ENCODE peak calls at places on chromosome 1, in six cellular contexts. B is body of pancreas, A is NB4, Y is HCT116, O is tibial nerve, I is lower leg skin. Z is an unnamed sample.

GRCh38 chr1:8116892-8117262 is 90.8 kb upstream of the ERRFI1 start:
- DNase-seq in B (peak), I (no peak), O (peak), Y (no peak), A (peak), Z (no peak)

GRCh38 chr1:224623743-224624333 is 7.7 kb downstream of the CNIH3 start:
- DNase-seq in B (no peak), I (no peak), Y (no peak), A (peak), O (no peak), Z (peak)

GRCh38 chr1:105544475-105544874 is 1512.0 kb upstream of the PRMT6 start:
- DNase-seq in Y (no peak), O (no peak), B (no peak), I (no peak), A (no peak), Z (no peak)

GRCh38 chr1:183467687-183468086 is 4.6 kb upstream of the SMG7 start:
- DNase-seq in A (no peak), I (no peak), Y (no peak), O (no peak), B (no peak), Z (no peak)

GRCh38 chr1:175394739-175395138 is 202.2 kb upstream of the KIAA0040 start:
- DNase-seq in B (peak), O (no peak), Y (no peak), A (no peak), I (no peak), Z (no peak)

GRCh38 chr1:221416723-221417122 is 325.2 kb downstream of the DUSP10 start:
- DNase-seq in I (no peak), A (no peak), O (no peak), B (no peak), Y (no peak), Z (no peak)

GRCh38 chr1:179314928-179315327 is 21.3 kb downstream of the SOAT1 start:
- DNase-seq in I (no peak), A (no peak), Y (no peak), B (no peak), O (no peak), Z (no peak)

GRCh38 chr1:93506140-93506539 is 58.2 kb downstream of the FNBP1L start:
- DNase-seq in B (no peak), O (no peak), I (no peak), Y (no peak), A (no peak), Z (no peak)

GRCh38 chr1:66929289-66929688 is 4.5 kb downstream of the MIER1 start:
- DNase-seq in A (peak), O (no peak), I (no peak), Y (no peak), B (no peak), Z (peak)

GRCh38 chr1:153957744-153958110 is 685 bp downstream of the CRTC2 start:
- DNase-seq in A (peak), Y (no peak), B (no peak), I (no peak), O (no peak), Z (peak)

GRCh38 chr1:147750618-147751217 is 9.7 kb downstream of the GJA5 start:
- DNase-seq in A (no peak), Y (no peak), I (no peak), O (no peak), B (no peak), Z (no peak)

GRCh38 chr1:246012271-246012854 is 494.7 kb downstream of the SMYD3 start:
- DNase-seq in Y (peak), B (no peak), O (no peak), A (peak), I (no peak), Z (peak)

GRCh38 chr1:219062161-219062560 is 111.5 kb upstream of the LYPLAL1 start:
- DNase-seq in Y (no peak), O (no peak), I (no peak), B (no peak), A (no peak), Z (no peak)

GRCh38 chr1:85109475-85109874 is 61.2 kb upstream of the MCOLN3 start:
- DNase-seq in A (peak), Y (peak), B (peak), I (peak), O (no peak), Z (peak)

GRCh38 chr1:61169634-61170033 is 87.3 kb downstream of the NFIA start:
- DNase-seq in O (no peak), A (no peak), Y (no peak), B (no peak), I (no peak), Z (no peak)

GRCh38 chr1:204466416-204467405 is 27.9 kb downstream of the PIK3C2B start:
- DNase-seq in O (no peak), A (peak), Y (no peak), B (no peak), I (no peak), Z (no peak)

GRCh38 chr1:243883551-243883950 is 33.5 kb upstream of the AKT3 start:
- DNase-seq in B (no peak), I (no peak), Y (no peak), A (no peak), O (no peak), Z (no peak)

GRCh38 chr1:228228601-228229074 is 20.8 kb downstream of the OBSCN start:
- DNase-seq in B (no peak), Y (no peak), I (no peak), O (no peak), A (peak), Z (no peak)

GRCh38 chr1:77978293-77978968 is 441 bp downstream of the FUBP1 start:
- DNase-seq in B (peak), Y (peak), I (no peak), O (no peak), A (peak), Z (peak)
- TF ChIP-seq POLR2A in B (no peak), Y (peak), I (no peak), O (peak), A (peak), Z (peak)

GRCh38 chr1:229554886-229555621 is 3.5 kb downstream of the ABCB10 start:
- DNase-seq in I (no peak), B (no peak), Y (no peak), A (peak), O (no peak), Z (peak)

GRCh38 chr1:229556551-229556950 is 2.0 kb downstream of the ABCB10 start:
- DNase-seq in A (peak), I (no peak), Y (no peak), O (no peak), B (no peak), Z (peak)

GRCh38 chr1:229557913-229558414 is 543 bp downstream of the ABCB10 start:
- DNase-seq in Y (no peak), B (peak), A (peak), I (peak), O (no peak), Z (peak)

GRCh38 chr1:229557214-229557850 is 1.2 kb downstream of the ABCB10 start:
- DNase-seq in I (no peak), Y (no peak), B (no peak), A (peak), O (no peak), Z (peak)

DNA sequence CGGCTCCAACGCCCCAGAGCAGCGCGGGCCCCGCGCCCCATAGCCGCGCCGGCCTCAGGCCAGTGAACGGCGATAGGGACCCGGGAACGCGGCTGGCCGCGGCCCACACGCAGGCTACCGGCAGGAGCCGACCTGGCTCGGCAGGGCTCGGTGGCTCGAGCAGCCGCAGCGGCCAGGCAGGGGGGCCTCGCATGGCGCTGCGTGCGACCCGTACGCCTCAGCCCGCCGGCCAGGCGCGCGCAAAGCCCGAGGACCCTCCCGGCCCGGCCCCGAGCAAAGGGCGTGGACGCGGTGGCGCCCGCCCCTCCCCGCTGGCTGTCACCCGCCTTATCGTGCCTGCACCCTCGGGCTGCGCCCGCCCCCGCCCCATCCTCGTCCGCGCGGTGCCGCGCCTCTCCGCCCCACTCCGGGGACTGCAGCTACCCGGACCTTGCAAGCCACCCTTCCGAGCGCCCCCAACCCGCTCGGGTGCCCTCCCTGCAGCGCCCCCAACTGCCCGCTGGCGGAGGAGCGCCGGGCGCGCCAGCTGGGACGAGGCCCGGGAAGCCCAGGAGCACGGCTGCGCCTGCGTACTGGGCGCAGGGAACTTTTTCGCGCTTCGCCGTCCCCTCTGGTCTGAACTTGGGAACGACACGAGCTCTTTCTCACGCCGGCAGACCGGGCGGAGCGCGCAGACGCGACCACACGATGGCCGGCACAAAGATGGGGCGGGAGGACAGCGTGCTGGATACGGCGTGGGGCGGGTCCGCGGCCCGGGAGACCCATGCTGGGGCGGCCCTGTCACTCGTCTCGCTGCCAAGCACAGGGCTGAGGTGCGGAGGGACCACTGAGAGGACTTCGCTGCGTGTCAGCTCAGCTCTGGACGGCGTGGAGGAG is at the start of gene ABCB10:
- DNase-seq in A (peak), B (peak), I (peak), Y (peak), O (peak), Z (peak)
- TF ChIP-seq POLR2A in A (peak), B (peak), I (no peak), Y (peak), O (peak), Z (peak)

DNA sequence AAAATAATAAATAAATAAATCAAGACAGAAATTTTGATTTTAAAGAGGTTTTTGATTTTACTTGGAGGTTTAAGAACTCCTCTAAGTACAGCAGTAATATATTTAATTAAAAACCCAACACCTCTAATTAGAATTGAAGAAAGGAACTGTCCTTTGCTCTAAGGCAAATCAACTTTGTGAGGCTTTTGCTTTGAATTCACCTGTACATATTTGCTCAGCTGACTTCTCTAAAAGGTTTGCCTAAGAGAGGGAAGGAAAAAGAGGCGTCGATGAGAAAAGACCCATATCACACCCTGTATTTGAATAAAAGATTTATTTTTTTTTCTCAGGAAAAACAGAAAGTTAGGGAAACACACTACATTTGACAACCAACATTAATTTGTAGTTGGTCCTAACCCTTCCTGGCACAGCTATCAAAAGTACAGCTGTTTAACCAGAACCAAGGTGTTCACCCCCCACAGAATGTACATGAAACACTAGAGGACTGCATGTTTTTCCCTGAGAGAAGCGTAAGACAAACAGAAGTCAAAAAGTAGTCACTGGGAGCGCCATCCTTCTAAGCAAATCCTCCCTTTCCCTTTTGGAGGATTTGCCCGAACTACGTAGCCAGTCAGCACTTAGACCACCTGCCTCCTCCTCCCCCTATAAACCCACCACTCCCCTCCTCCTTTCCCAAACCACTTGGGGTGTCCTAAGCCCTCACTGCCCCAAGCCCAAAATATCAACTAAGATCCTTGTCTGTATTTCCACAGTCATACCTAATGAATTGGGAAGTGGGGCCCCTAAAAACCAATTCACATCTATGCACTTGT is 4.9 kb downstream of the MCL1 start:
- DNase-seq in I (no peak), B (no peak), Y (no peak), A (no peak), O (no peak), Z (no peak)
- TF ChIP-seq POLR2A in I (no peak), B (peak), Y (no peak), A (no peak), O (no peak), Z (peak)

GRCh38 chr1:156506450-156506849 is 5.9 kb upstream of the MEF2D start:
- DNase-seq in I (no peak), A (no peak), Y (no peak), B (no peak), O (no peak), Z (no peak)
- TF ChIP-seq POLR2A in I (no peak), A (no peak), Y (no peak), B (no peak), O (no peak), Z (no peak)

DNA sequence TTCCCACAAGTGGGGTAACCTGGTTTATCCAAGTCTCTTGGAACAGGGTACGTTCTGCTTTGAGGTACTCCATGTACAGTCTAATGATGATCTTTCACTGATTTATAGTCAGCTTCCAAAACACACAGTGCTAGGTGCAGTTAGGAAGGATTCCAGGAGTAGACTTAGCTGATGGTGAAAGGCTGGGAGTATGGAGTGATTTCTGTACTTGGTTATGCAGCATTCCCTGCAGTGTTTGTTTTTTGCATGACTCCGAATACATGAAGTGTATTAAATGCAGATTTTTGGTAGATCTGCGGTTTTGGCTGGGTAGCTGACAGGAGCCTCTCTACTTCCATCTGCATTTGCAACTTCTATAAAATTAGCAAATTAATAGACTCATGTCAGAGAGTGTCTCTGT is 3.7 kb downstream of the HMGN2 start:
- DNase-seq in I (no peak), O (no peak), B (no peak), Y (no peak), A (no peak), Z (no peak)
- TF ChIP-seq POLR2A in I (no peak), O (no peak), B (no peak), Y (no peak), A (no peak), Z (no peak)

GRCh38 chr1:150610576-150610975 is 18.8 kb downstream of the ENSA start:
- DNase-seq in I (no peak), O (no peak), A (no peak), B (no peak), Y (no peak), Z (no peak)

GRCh38 chr1:150615346-150616201 is 13.8 kb downstream of the ENSA start:
- DNase-seq in Y (no peak), A (peak), B (no peak), O (no peak), I (no peak), Z (no peak)

GRCh38 chr1:150612014-150612345 is 17.4 kb downstream of the ENSA start:
- DNase-seq in Y (no peak), A (no peak), O (no peak), I (no peak), B (no peak), Z (no peak)

GRCh38 chr1:150609726-150610125 is 19.7 kb downstream of the ENSA start:
- DNase-seq in I (no peak), O (no peak), A (no peak), B (no peak), Y (no peak), Z (no peak)

GRCh38 chr1:150613061-150613920 is 16.1 kb downstream of the ENSA start:
- DNase-seq in A (peak), Y (peak), O (no peak), I (no peak), B (peak), Z (peak)
- TF ChIP-seq POLR2A in A (no peak), Y (no peak), O (no peak), I (no peak), B (no peak), Z (peak)

GRCh38 chr1:51989582-51990477 is 670 bp downstream of the RAB3B start:
- DNase-seq in O (no peak), I (no peak), Y (no peak), B (no peak), A (no peak), Z (no peak)

GRCh38 chr1:51988254-51988653 is 2.2 kb downstream of the RAB3B start:
- DNase-seq in I (no peak), O (no peak), B (no peak), A (no peak), Y (no peak), Z (no peak)

GRCh38 chr1:51990478-51990965 is at the start of gene RAB3B:
- DNase-seq in A (peak), O (no peak), I (no peak), Y (peak), B (peak), Z (peak)

GRCh38 chr1:51982161-51982560 is 8.3 kb downstream of the RAB3B start:
- DNase-seq in Y (no peak), O (no peak), I (no peak), A (no peak), B (no peak), Z (no peak)

GRCh38 chr1:51986718-51987117 is 3.8 kb downstream of the RAB3B start:
- DNase-seq in O (no peak), B (no peak), I (no peak), Y (no peak), A (no peak), Z (no peak)
- TF ChIP-seq POLR2A in O (no peak), B (no peak), I (no peak), Y (no peak), A (no peak), Z (no peak)

DNA sequence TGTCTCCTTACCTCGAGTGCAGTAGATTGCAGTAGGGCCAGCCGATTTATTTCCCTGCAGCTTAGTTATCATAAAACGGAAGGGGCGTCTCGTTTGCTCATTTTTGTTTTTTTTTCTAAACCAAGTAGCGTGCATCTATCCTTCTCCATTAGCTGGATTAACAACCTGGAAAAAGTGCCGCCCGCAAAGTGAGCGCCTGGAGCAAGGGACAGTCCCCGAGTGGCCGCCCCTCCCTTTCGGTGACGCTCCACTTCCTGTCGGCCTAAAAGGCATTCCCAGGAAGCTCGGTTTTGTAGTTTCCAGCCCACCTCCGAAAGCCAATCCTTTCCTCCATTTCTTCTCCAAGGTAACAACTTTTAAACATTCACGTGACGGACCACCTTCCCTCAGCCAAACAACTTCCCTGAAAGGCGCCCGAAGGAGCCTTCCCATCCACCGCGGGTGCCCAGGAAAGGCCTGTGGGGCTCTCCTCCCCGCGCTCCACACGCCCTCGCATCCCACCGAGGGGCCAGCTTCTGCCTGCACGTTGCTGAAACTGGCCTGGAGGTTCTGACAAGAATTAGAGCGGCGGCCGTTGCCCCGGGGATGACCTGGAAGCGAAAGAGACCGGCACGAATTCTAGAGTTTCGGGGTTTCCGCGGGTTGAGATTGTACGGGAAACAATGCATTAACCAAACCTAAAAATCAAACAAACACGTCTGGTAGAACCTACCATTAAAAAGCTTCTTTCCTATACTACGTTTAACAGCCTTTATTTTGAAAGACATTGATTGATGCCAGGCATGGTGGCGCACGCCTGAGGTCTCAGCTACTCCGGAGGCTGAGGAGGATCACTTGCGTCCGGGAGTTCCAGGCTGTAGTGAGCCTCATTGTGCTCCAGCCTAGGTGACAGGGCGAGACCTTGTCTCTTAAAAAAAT is at the start of gene EXTL2:
- DNase-seq in O (peak), A (peak), Y (peak), B (peak), I (peak), Z (peak)
- TF ChIP-seq POLR2A in O (peak), A (peak), Y (peak), B (peak), I (no peak), Z (peak)

DNA sequence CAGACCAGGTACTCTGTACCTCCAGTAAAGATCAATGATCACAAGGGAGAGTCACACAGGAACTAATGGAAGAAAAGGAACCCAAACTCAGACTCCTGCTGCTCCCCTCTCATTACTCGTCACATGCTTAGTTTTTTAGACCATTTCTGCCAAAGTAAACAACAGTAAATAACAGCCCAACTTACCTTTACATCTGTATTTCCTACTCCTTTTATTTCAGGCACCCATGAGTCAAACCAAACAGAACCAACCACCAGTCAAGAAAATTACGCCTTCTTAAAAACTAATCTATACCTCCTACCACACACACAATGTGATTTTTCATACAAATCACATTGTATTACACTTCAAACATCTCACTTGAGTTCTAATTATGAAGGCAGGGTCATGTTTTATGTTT is 61.4 kb upstream of the HTR1D start:
- DNase-seq in O (no peak), A (no peak), Y (no peak), I (no peak), B (no peak), Z (no peak)
- TF ChIP-seq POLR2A in O (no peak), A (no peak), Y (no peak), I (no peak), B (no peak), Z (no peak)

Z was measured in erythroblast.